ENCODE peak calls at places on chromosome 10, in nine cellular contexts. S is Daoy; D is CD8-positive, alpha-beta memory T cell; Q is LoVo; J is MG63; M is GM18507; V is activated gamma-delta T cell treated with Interleukin-2 at 50 U/mL for 16 hours; W is AG09319; Y is stimulated activated naive CD8-positive, alpha-beta T cell treated with anti-CD3 and anti-CD28 coated beads, Interleukin-15, Interleukin-2, amounts not matched to agents 100 U/mL and 50 U/mL, for 24 hours. R is an unnamed sample.

GRCh38 chr10:122419890-122420623 is 34.4 kb upstream of the ARMS2 start:
- DNase-seq in V (no peak), Q (no peak), M (no peak), D (no peak), S (no peak), J (peak; percentile 80), Y (no peak), W (peak; percentile 20), R (no peak)

GRCh38 chr10:792083-792791 is 102.8 kb upstream of the DIP2C start:
- DNase-seq in J (no peak), S (no peak), M (no peak), D (no peak), Q (no peak), V (no peak), W (no peak), Y (no peak), R (no peak)

GRCh38 chr10:7412482-7413251 is 1.8 kb upstream of the SFMBT2 start:
- DNase-seq in M (no peak), D (no peak), V (peak; percentile 11), Y (peak; percentile 63), W (no peak), J (no peak), Q (no peak), S (peak; percentile 13), R (no peak)

GRCh38 chr10:6699336-6699735 is 119.3 kb upstream of the PRKCQ start:
- DNase-seq in J (peak; percentile 30), M (no peak), Y (no peak), D (no peak), Q (no peak), W (no peak), V (no peak), S (no peak), R (no peak)

GRCh38 chr10:14653271-14654161 is 121.2 kb downstream of the FAM107B start:
- DNase-seq in Y (no peak), J (peak; percentile 75), S (peak; percentile 65), D (no peak), V (no peak), W (peak; percentile 79), M (no peak), Q (peak; percentile 22), R (no peak)

GRCh38 chr10:76350583-76350982 is 919.2 kb downstream of the LRMDA start:
- DNase-seq in D (no peak), V (no peak), S (no peak), J (no peak), Y (no peak), Q (no peak), M (no peak), W (no peak), R (no peak)

GRCh38 chr10:119313645-119314044 is 106.3 kb downstream of the GRK5 start:
- DNase-seq in Y (peak; percentile 83), D (peak; percentile 63), Q (no peak), M (peak; percentile 49), S (peak; percentile 61), V (peak; percentile 45), W (no peak), J (no peak), R (peak; percentile 86)

GRCh38 chr10:122354391-122354790 is 20.1 kb upstream of the PLEKHA1 start:
- DNase-seq in M (no peak), Q (no peak), D (no peak), J (no peak), Y (no peak), S (no peak), W (no peak), V (no peak), R (no peak)

GRCh38 chr10:129790710-129791446 is 173.2 kb downstream of the EBF3 start:
- DNase-seq in W (no peak), S (peak; percentile 49), Y (no peak), Q (no peak), M (no peak), D (no peak), V (no peak), J (peak; percentile 42), R (no peak)

GRCh38 chr10:102335184-102335583 is 60.3 kb upstream of the NFKB2 start:
- DNase-seq in Y (no peak), S (no peak), M (no peak), J (no peak), V (no peak), Q (no peak), W (no peak), D (no peak), R (no peak)

GRCh38 chr10:86334515-86335085 is 32.0 kb downstream of the GRID1 start:
- DNase-seq in S (no peak), D (no peak), J (no peak), Q (no peak), M (no peak), W (no peak), Y (no peak), V (no peak), R (no peak)

GRCh38 chr10:6204063-6204340 is 1.3 kb downstream of the PFKFB3 start:
- DNase-seq in Q (no peak), W (no peak), M (no peak), J (peak; percentile 63), D (peak; percentile 35), Y (peak; percentile 73), S (peak; percentile 44), V (peak; percentile 50), R (no peak)

GRCh38 chr10:43706166-43706565 is 57.5 kb upstream of the ZNF32 start:
- DNase-seq in M (no peak), J (no peak), Q (no peak), V (no peak), Y (no peak), S (no peak), D (no peak), W (no peak), R (no peak)

GRCh38 chr10:35347088-35347487 is 10.8 kb downstream of the CCNY start:
- DNase-seq in Q (no peak), Y (no peak), D (no peak), J (no peak), S (no peak), M (no peak), W (no peak), V (no peak), R (no peak)

GRCh38 chr10:71548494-71548846 is 151.8 kb downstream of the CDH23 start:
- DNase-seq in D (no peak), W (no peak), M (peak; percentile 11), Q (no peak), J (no peak), V (no peak), S (peak; percentile 20), Y (no peak), R (peak; percentile 24)

GRCh38 chr10:88064608-88065383 is 201.4 kb downstream of the PTEN start:
- DNase-seq in D (peak; percentile 46), W (peak; percentile 88), V (no peak), Q (no peak), Y (peak; percentile 31), J (peak; percentile 20), M (no peak), S (no peak), R (peak; percentile 71)

GRCh38 chr10:77634939-77635338 is 2.7 kb downstream of the KCNMA1 start:
- DNase-seq in J (no peak), W (no peak), V (no peak), Q (no peak), D (no peak), Y (no peak), M (no peak), S (no peak), R (no peak)

GRCh38 chr10:96238889-96239624 is 32.3 kb downstream of the BLNK start:
- DNase-seq in Q (no peak), M (no peak), S (no peak), V (no peak), J (no peak), Y (no peak), D (no peak), W (no peak), R (no peak)

GRCh38 chr10:7484456-7485266 is 73.8 kb upstream of the SFMBT2 start:
- DNase-seq in J (no peak), Q (no peak), W (no peak), Y (peak; percentile 46), S (no peak), M (no peak), D (peak; percentile 81), V (peak; percentile 71), R (peak; percentile 88)

GRCh38 chr10:13560597-13560996 is 26.2 kb upstream of the PRPF18 start:
- DNase-seq in Q (no peak), Y (no peak), M (no peak), S (peak; percentile 80), W (no peak), J (peak; percentile 49), V (no peak), D (no peak), R (no peak)

R was measured in MM.1S.